ENCODE peak calls at places on chromosomes 6 and 20, in nine cellular contexts. R is hepatocyte, H is fibroblast of lung, C is IMR-90, O is mammary epithelial cell, J is PC-9, P is OCI-LY7, D is PC-3, Y is mesendoderm. S is an unnamed sample.

GRCh38 chr6:29826271-29826670 is 1.4 kb upstream of the HLA-G start:
- DNase-seq in R (no peak), H (no peak), C (no peak), O (peak; percentile 70), J (no peak), P (no peak), D (peak; percentile 65), Y (no peak), S (peak; percentile 37)

GRCh38 chr6:146912730-146913680 is 291.2 kb upstream of the STXBP5 start:
- DNase-seq in R (no peak), H (peak; percentile 40), C (no peak), O (no peak), J (peak; percentile 44), P (no peak), D (no peak), Y (no peak), S (peak; percentile 51)

GRCh38 chr6:15989397-15989796 is 139.5 kb upstream of the MYLIP start:
- DNase-seq in R (no peak), H (no peak), C (no peak), O (no peak), J (no peak), P (no peak), D (no peak), Y (no peak), S (no peak)

GRCh38 chr20:34014878-34015277 is 21.2 kb downstream of the RALY start:
- DNase-seq in R (no peak), H (no peak), C (no peak), O (no peak), J (no peak), P (no peak), D (no peak), Y (no peak), S (no peak)

GRCh38 chr6:127864701-127865100 is 36.2 kb downstream of the THEMIS start:
- DNase-seq in R (peak; percentile 5), H (no peak), C (no peak), O (no peak), J (no peak), P (no peak), D (no peak), Y (no peak), S (no peak)

GRCh38 chr6:61200444-61200843 is 1085.6 kb downstream of the KHDRBS2 start:
- DNase-seq in R (no peak), H (no peak), C (no peak), O (no peak), J (no peak), P (no peak), D (no peak), Y (peak; percentile 7), S (no peak)

GRCh38 chr6:106976270-106976669 is 1.7 kb upstream of the CD24 start:
- DNase-seq in R (peak; percentile 38), H (no peak), C (no peak), O (no peak), J (peak; percentile 91), P (no peak), D (peak; percentile 60), Y (no peak), S (no peak)

GRCh38 chr6:28587746-28588075 is 62.0 kb downstream of the GPX5 start:
- DNase-seq in R (peak; percentile 10), H (no peak), C (no peak), O (no peak), J (no peak), P (no peak), D (no peak), Y (no peak), S (peak; percentile 56)

GRCh38 chr20:59469266-59470252 is 134.8 kb upstream of the PHACTR3 start:
- DNase-seq in R (no peak), H (no peak), C (no peak), O (no peak), J (peak; percentile 25), P (no peak), D (no peak), Y (peak; percentile 74), S (no peak)

GRCh38 chr6:15614277-15614676 is 48.6 kb downstream of the DTNBP1 start:
- DNase-seq in R (no peak), H (no peak), C (no peak), O (no peak), J (no peak), P (no peak), D (no peak), Y (no peak), S (no peak)

GRCh38 chr20:9626357-9626756 is 112.0 kb downstream of the LAMP5 start:
- DNase-seq in R (no peak), H (no peak), C (no peak), O (peak; percentile 34), J (peak; percentile 52), P (no peak), D (peak; percentile 70), Y (no peak), S (no peak)

GRCh38 chr6:114557089-114557488 is 214.3 kb upstream of the HS3ST5 start:
- DNase-seq in R (no peak), H (no peak), C (no peak), O (no peak), J (no peak), P (no peak), D (no peak), Y (no peak), S (no peak)

GRCh38 chr6:163588211-163588919 is 173.8 kb downstream of the QKI start:
- DNase-seq in R (no peak), H (peak; percentile 74), C (peak; percentile 74), O (peak; percentile 56), J (no peak), P (no peak), D (peak; percentile 48), Y (no peak), S (peak; percentile 75)
- H3K4me2 ChIP-seq in R (no peak overlapping the region), H (no peak overlapping the region), C (no peak overlapping the region), O (peak overlapping the region; percentile 68), J (no peak overlapping the region), P (no peak overlapping the region), D (peak overlapping the region; percentile 29), Y (no peak overlapping the region), S (peak overlapping the region; percentile 29)

GRCh38 chr20:61809006-61809770 is 256.5 kb downstream of the TAF4 start:
- DNase-seq in R (no peak), H (no peak), C (no peak), O (no peak), J (no peak), P (no peak), D (no peak), Y (no peak), S (no peak)
- H3K4me2 ChIP-seq in R (no peak overlapping the region), H (no peak overlapping the region), C (no peak overlapping the region), O (no peak overlapping the region), J (no peak overlapping the region), P (no peak overlapping the region), D (no peak overlapping the region), Y (no peak overlapping the region), S (no peak overlapping the region)

GRCh38 chr20:37693203-37693602 is 627 bp upstream of the CTNNBL1 start:
- DNase-seq in R (no peak), H (no peak), C (no peak), O (no peak), J (no peak), P (no peak), D (no peak), Y (no peak), S (peak; percentile 44)

GRCh38 chr20:37693629-37694626 is at the start of gene CTNNBL1:
- DNase-seq in R (peak; percentile 98), H (peak; percentile 97), C (peak; percentile 96), O (peak; percentile 97), J (peak; percentile 90), P (peak; percentile 97), D (peak; percentile 99), Y (peak; percentile 99), S (peak; percentile 98)

GRCh38 chr20:37697314-37697713 is 3.5 kb downstream of the CTNNBL1 start:
- DNase-seq in R (no peak), H (no peak), C (no peak), O (no peak), J (no peak), P (peak; percentile 62), D (no peak), Y (no peak), S (no peak)

GRCh38 chr20:37692447-37693166 is 1.2 kb upstream of the CTNNBL1 start:
- DNase-seq in R (no peak), H (no peak), C (no peak), O (no peak), J (no peak), P (no peak), D (no peak), Y (no peak), S (no peak)

GRCh38 chr20:37695684-37696342 is 2.0 kb downstream of the CTNNBL1 start:
- DNase-seq in R (no peak), H (no peak), C (no peak), O (no peak), J (no peak), P (no peak), D (no peak), Y (no peak), S (no peak)
- H3K4me2 ChIP-seq in R (peak overlapping the region; percentile 87), H (no peak overlapping the region), C (no peak overlapping the region), O (no peak overlapping the region), J (peak overlapping the region; percentile 84), P (peak overlapping the region; percentile 96), D (peak overlapping the region; percentile 95), Y (no peak overlapping the region), S (no peak overlapping the region)

DNA sequence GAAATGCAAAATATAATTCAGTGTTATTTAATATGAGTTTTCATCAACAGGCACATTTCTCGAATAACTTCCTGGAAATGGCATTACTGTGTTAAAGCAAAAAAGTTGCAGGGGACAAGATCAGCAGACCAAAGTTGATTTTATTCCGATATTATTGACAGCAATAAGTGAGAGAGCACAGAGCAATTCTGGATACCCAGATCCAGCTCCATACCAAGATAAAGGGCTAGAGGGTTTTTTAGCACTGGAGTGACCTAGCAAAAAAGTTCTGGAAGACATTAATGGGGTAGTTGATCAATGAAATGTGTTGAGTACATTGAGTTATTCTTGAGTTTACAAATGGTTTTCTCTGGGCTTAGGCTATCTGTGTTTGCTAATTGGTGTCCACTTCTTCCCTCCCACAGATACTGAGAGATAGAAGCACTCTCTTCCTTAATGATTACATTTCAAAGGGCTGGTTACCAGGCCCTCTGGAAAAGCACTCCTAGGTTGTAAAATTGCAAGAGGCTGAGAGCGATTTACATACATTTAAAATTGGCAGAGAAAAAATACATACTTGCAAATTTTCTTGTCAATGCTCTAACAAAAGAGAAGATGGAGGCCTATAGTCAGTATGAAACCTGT is 47.0 kb upstream of the MANEA start:
- DNase-seq in R (no peak), H (no peak), C (no peak), O (no peak), J (no peak), P (no peak), D (no peak), Y (peak; percentile 50), S (no peak)
- H3K4me2 ChIP-seq in R (no peak overlapping the region), H (no peak overlapping the region), C (no peak overlapping the region), O (no peak overlapping the region), J (no peak overlapping the region), P (no peak overlapping the region), D (no peak overlapping the region), Y (no peak overlapping the region), S (no peak overlapping the region)

GRCh38 chr20:49739042-49739441 is 25.4 kb upstream of the B4GALT5 start:
- DNase-seq in R (no peak), H (no peak), C (no peak), O (no peak), J (no peak), P (no peak), D (no peak), Y (no peak), S (no peak)
- H3K4me2 ChIP-seq in R (no peak overlapping the region), H (no peak overlapping the region), C (no peak overlapping the region), O (no peak overlapping the region), J (no peak overlapping the region), P (no peak overlapping the region), D (no peak overlapping the region), Y (no peak overlapping the region), S (no peak overlapping the region)